ENCODE peak calls at places on chromosome 3, in six cellular contexts. O, E, G, Z, K and J are unnamed samples.

GRCh38 chr3:64342940-64343691 is 117.8 kb upstream of the PRICKLE2 start:
- DNase-seq in O (peak), Z (no peak), E (no peak), K (no peak), G (no peak), J (peak)

GRCh38 chr3:71680588-71680987 is 44.6 kb downstream of the EIF4E3 start:
- DNase-seq in G (no peak), K (no peak), Z (no peak), E (peak), O (peak), J (peak)

GRCh38 chr3:125137432-125138033 is 75.0 kb downstream of the SLC12A8 start:
- DNase-seq in G (no peak), E (no peak), Z (no peak), K (no peak), O (peak), J (peak)

GRCh38 chr3:186931487-186932280 is 1.4 kb downstream of the ST6GAL1 start:
- DNase-seq in G (peak), Z (peak), K (peak), E (no peak), O (peak), J (no peak)

GRCh38 chr3:4492240-4493007 is 724 bp upstream of the ITPR1 start:
- DNase-seq in K (peak), Z (peak), O (peak), E (peak), G (no peak), J (peak)

GRCh38 chr3:111764645-111765091 is 94.4 kb upstream of the PHLDB2 start:
- DNase-seq in Z (no peak), O (peak), G (no peak), E (no peak), K (no peak), J (peak)

GRCh38 chr3:72085036-72085435 is 300.1 kb upstream of the PROK2 start:
- DNase-seq in Z (no peak), K (no peak), G (no peak), E (no peak), O (no peak), J (no peak)

GRCh38 chr3:171168086-171168485 is 141.6 kb upstream of the SLC2A2 start:
- DNase-seq in E (no peak), G (no peak), Z (peak), K (no peak), O (peak), J (peak)

GRCh38 chr3:29693863-29694262 is 413.0 kb downstream of the RBMS3 start:
- DNase-seq in E (no peak), K (no peak), O (peak), Z (no peak), G (no peak), J (peak)

GRCh38 chr3:159796226-159796625 is 192.4 kb upstream of the IL12A start:
- DNase-seq in E (no peak), O (no peak), K (no peak), Z (peak), G (no peak), J (no peak)

GRCh38 chr3:16534914-16535301 is 21.4 kb upstream of the RFTN1 start:
- DNase-seq in O (no peak), Z (no peak), G (no peak), E (no peak), K (no peak), J (no peak)

GRCh38 chr3:127214990-127215389 is 22.1 kb downstream of the PRR23E start:
- DNase-seq in Z (no peak), O (no peak), E (peak), K (no peak), G (no peak), J (peak)

GRCh38 chr3:58013099-58013498 is 4.9 kb downstream of the FLNB start:
- DNase-seq in G (no peak), O (no peak), Z (no peak), E (peak), K (no peak), J (no peak)

GRCh38 chr3:133489466-133490085 is 83.9 kb upstream of the CDV3 start:
- DNase-seq in E (no peak), G (no peak), O (peak), K (no peak), Z (no peak), J (no peak)

GRCh38 chr3:131216801-131217200 is 164.8 kb upstream of the NUDT16 start:
- DNase-seq in G (no peak), K (no peak), Z (no peak), O (peak), E (peak), J (peak)

GRCh38 chr3:126536126-126536525 is 12.2 kb downstream of the CHST13 start:
- DNase-seq in K (no peak), O (no peak), Z (no peak), G (no peak), E (no peak), J (no peak)